ENCODE peak calls at places on chromosome 22, in nine cellular contexts. O is islet precursor cell; T is putamen; F is neural crest cell; H is body of pancreas; L is NCI-H69; Y is effector CD4-positive, alpha-beta T cell; M is GM12864; C is stimulated activated naive CD4-positive, alpha-beta T cell. E is an unnamed sample.

GRCh38 chr22:49645257-49645656 is 182.4 kb downstream of the BRD1 start:
- DNase-seq in O (no peak), T (no peak), F (no peak), H (no peak), L (no peak), Y (no peak), M (no peak), C (no peak), E (no peak)

GRCh38 chr22:39678862-39679490 is 108.4 kb downstream of the CACNA1I start:
- DNase-seq in O (no peak), T (no peak), F (no peak), H (no peak), L (no peak), Y (no peak), M (no peak), C (no peak), E (no peak)

GRCh38 chr22:42905217-42905616 is 48.1 kb upstream of the ARFGAP3 start:
- DNase-seq in O (no peak), T (no peak), F (no peak), H (peak), L (peak), Y (no peak), M (no peak), C (no peak), E (no peak)

GRCh38 chr22:21044931-21045584 is 688 bp upstream of the LRRC74B start:
- DNase-seq in O (peak), T (no peak), F (no peak), H (no peak), L (peak), Y (no peak), M (no peak), C (no peak), E (no peak)

GRCh38 chr22:48709976-48710375 is 1117.7 kb downstream of the BRD1 start:
- DNase-seq in O (no peak), T (no peak), F (no peak), H (no peak), L (no peak), Y (no peak), M (no peak), C (no peak), E (no peak)

GRCh38 chr22:17724678-17725464 is 49.4 kb downstream of the BID start:
- DNase-seq in O (no peak), T (no peak), F (no peak), H (no peak), L (no peak), Y (no peak), M (no peak), C (no peak), E (no peak)

GRCh38 chr22:27456696-27457503 is 344.7 kb downstream of the MN1 start:
- DNase-seq in O (peak), T (no peak), F (no peak), H (no peak), L (no peak), Y (no peak), M (no peak), C (no peak), E (no peak)

GRCh38 chr22:28004021-28004420 is 85.0 kb upstream of the PITPNB start:
- DNase-seq in O (no peak), T (no peak), F (no peak), H (no peak), L (no peak), Y (no peak), M (no peak), C (no peak), E (no peak)

GRCh38 chr22:23565288-23565941 is 14.7 kb downstream of the IGLL1 start:
- DNase-seq in O (peak), T (no peak), F (peak), H (no peak), L (peak), Y (no peak), M (no peak), C (no peak), E (no peak)

GRCh38 chr22:23034621-23035556 is 35.4 kb upstream of the GNAZ start:
- DNase-seq in O (no peak), T (no peak), F (no peak), H (no peak), L (peak), Y (no peak), M (peak), C (no peak), E (no peak)

GRCh38 chr22:23210428-23211170 is 30.3 kb downstream of the BCR start:
- DNase-seq in O (no peak), T (no peak), F (no peak), H (no peak), L (peak), Y (no peak), M (no peak), C (no peak), E (no peak)

GRCh38 chr22:37416389-37416788 is 10.9 kb downstream of the ELFN2 start:
- DNase-seq in O (no peak), T (no peak), F (no peak), H (no peak), L (no peak), Y (no peak), M (no peak), C (no peak), E (no peak)

GRCh38 chr22:50180727-50181521 is 4.8 kb upstream of the TRABD start:
- DNase-seq in O (no peak), T (no peak), F (no peak), H (peak), L (no peak), Y (no peak), M (no peak), C (no peak), E (no peak)

GRCh38 chr22:19812910-19813309 is 41.8 kb downstream of the GNB1L start:
- DNase-seq in O (no peak), T (no peak), F (no peak), H (no peak), L (no peak), Y (no peak), M (no peak), C (no peak), E (no peak)

GRCh38 chr22:19678949-19679348 is 35.4 kb upstream of the SEPTIN5 start:
- DNase-seq in O (no peak), T (no peak), F (no peak), H (no peak), L (no peak), Y (no peak), M (no peak), C (no peak), E (no peak)

GRCh38 chr22:48925450-48925849 is 902.2 kb downstream of the BRD1 start:
- DNase-seq in O (no peak), T (no peak), F (no peak), H (no peak), L (no peak), Y (no peak), M (no peak), C (no peak), E (no peak)

GRCh38 chr22:40183029-40183581 is 5.4 kb downstream of the TNRC6B start:
- DNase-seq in O (peak), T (no peak), F (no peak), H (no peak), L (no peak), Y (no peak), M (no peak), C (no peak), E (no peak)

GRCh38 chr22:45629469-45630089 is 42.1 kb upstream of the ATXN10 start:
- DNase-seq in O (no peak), T (no peak), F (no peak), H (no peak), L (peak), Y (no peak), M (no peak), C (no peak), E (no peak)

GRCh38 chr22:21657020-21657360 is 8.8 kb upstream of the PPIL2 start:
- DNase-seq in O (no peak), T (no peak), F (no peak), H (no peak), L (no peak), Y (no peak), M (no peak), C (no peak), E (no peak)

E was measured in GM06990.